ENCODE peak calls at places on chromosomes 11 and 22, in five cellular contexts. E is mesendoderm; S is aorta; I is heart left ventricle; U is CD4-positive, alpha-beta T cell. R is an unnamed sample.

GRCh38 chr11:64132388-64132771 is 33.5 kb downstream of the MACROD1 start:
- DNase-seq in S (no peak), I (no peak), U (no peak), E (no peak), R (no peak)

GRCh38 chr11:21892696-21893095 is 300.2 kb upstream of the ANO5 start:
- DNase-seq in S (no peak), I (no peak), U (no peak), E (no peak), R (no peak)

GRCh38 chr11:132856032-132856431 is 676.3 kb downstream of the OPCML start:
- DNase-seq in E (no peak), S (no peak), I (no peak), U (no peak), R (no peak)

GRCh38 chr11:113161671-113162589 is 152.5 kb upstream of the TTC12 start:
- DNase-seq in S (no peak), U (no peak), I (no peak), E (no peak), R (no peak)

GRCh38 chr22:45159652-45160462 is 3.9 kb upstream of the NUP50 start:
- DNase-seq in E (peak; percentile 89), I (no peak), U (no peak), S (no peak), R (no peak)

GRCh38 chr11:62298975-62299374 is at the start of gene SCGB1D4:
- DNase-seq in U (no peak), E (no peak), I (no peak), S (no peak), R (no peak)

GRCh38 chr22:41910599-41911291 is 4.1 kb downstream of the SHISA8 start:
- DNase-seq in S (no peak), E (no peak), U (no peak), I (peak; percentile 50), R (no peak)

GRCh38 chr11:82732734-82733443 is 775 bp downstream of the FAM181B start:
- DNase-seq in E (peak; percentile 27), S (peak; percentile 78), I (no peak), U (no peak), R (no peak)

GRCh38 chr22:25630446-25630845 is 66.0 kb downstream of the GRK3 start:
- DNase-seq in U (no peak), E (no peak), S (no peak), I (no peak), R (no peak)

GRCh38 chr22:47619631-47620030 is 857.2 kb downstream of the TBC1D22A start:
- DNase-seq in E (no peak), U (no peak), I (no peak), S (no peak), R (no peak)

GRCh38 chr11:1231396-1232327 is 8.8 kb downstream of the MUC5B start:
- DNase-seq in E (no peak), I (no peak), S (peak; percentile 64), U (no peak), R (no peak)

GRCh38 chr11:35362571-35362980 is 56.8 kb downstream of the SLC1A2 start:
- DNase-seq in U (no peak), E (peak; percentile 57), S (no peak), I (no peak), R (no peak)

GRCh38 chr11:33730716-33731115 is 5.5 kb downstream of the CD59 start:
- DNase-seq in U (no peak), I (no peak), S (no peak), E (no peak), R (no peak)

GRCh38 chr11:1146311-1146864 is 11.4 kb upstream of the MUC5AC start:
- DNase-seq in I (no peak), S (peak; percentile 51), E (no peak), U (no peak), R (no peak)

GRCh38 chr11:65432686-65433582 is 10.3 kb downstream of the NEAT1 start:
- DNase-seq in E (peak; percentile 59), U (no peak), S (no peak), I (no peak), R (no peak)

GRCh38 chr11:65433657-65434056 is 11.1 kb downstream of the NEAT1 start:
- DNase-seq in S (no peak), U (no peak), E (no peak), I (no peak), R (no peak)

GRCh38 chr11:65431452-65432132 is 9.0 kb downstream of the NEAT1 start:
- DNase-seq in I (no peak), E (no peak), S (no peak), U (no peak), R (no peak)

GRCh38 chr11:65430406-65431217 is 8.0 kb downstream of the NEAT1 start:
- DNase-seq in I (no peak), U (no peak), E (no peak), S (no peak), R (no peak)

DNA sequence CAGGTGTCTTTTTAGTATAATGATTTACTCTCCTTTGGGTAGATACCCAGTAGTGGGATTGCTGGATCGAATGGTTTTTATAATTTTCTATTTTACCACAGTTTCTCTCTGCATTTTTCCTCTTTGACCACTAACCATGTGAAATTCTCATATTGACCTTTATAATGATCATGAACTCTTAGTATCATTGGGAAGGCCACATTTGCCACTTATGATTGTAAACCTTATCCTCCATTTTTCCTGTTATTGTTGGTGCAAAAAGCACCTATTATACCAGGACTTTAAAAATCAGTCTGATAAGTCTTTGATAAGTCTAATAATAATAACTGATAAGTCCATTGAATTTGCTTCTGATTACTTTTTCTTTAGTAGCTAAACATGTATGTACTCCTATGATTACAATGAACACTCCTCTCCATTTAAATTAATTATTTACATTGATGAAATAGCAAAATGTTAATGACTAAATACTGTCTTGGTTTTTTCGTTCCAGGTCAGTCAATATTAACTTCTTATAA is 9.6 kb downstream of the NEAT1 start:
- DNase-seq in I (no peak), E (no peak), S (no peak), U (no peak), R (no peak)
- H3K27ac ChIP-seq in I (no peak overlapping the region), E (no peak overlapping the region), S (no peak overlapping the region), U (peak overlapping the region; percentile 37), R (no peak overlapping the region)

GRCh38 chr22:19873138-19873959 is 18.7 kb upstream of the GNB1L start:
- DNase-seq in I (no peak), E (no peak), S (peak; percentile 72), U (no peak), R (no peak)
- H3K27ac ChIP-seq in I (no peak overlapping the region), E (no peak overlapping the region), S (no peak overlapping the region), U (no peak overlapping the region), R (no peak overlapping the region)

DNA sequence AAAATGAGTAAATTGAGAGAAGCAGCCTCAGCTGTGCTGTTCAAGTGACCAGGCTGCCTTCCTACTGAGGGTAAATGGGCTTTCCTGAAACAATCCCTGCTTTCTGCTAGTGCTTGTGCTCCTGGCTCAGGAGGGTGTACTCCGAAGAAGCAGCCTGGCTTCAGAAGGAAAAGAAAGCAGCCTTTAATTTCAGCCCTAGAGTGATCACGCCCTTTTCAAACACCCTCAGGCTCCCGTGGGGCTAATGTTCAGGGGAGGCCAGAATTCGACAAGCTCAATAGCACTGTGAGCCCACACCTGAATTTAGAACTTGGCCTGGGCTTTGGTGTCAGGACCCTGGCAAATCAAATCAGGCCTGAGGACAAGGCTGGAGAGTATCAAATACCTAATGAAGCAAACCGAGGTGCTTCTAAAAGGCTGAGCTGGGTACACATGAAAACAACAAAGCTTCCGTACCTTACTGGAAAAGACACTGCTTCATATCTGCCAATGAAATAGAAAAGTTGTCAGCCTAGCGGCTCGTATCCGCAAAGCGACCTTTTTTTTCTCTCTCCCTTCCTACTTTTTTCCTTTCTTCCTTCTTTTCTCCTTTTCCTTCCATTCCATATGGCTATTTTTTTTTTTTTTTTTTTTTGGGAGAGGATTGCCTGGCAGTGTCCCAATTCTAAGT is 387.8 kb downstream of the SOX6 start:
- DNase-seq in U (no peak), I (peak; percentile 25), S (no peak), E (peak; percentile 27), R (no peak)
- H3K27ac ChIP-seq in U (no peak overlapping the region), I (peak overlapping the region; percentile 84), S (peak overlapping the region; percentile 64), E (no peak overlapping the region), R (peak overlapping the region; percentile 3)

GRCh38 chr11:68337399-68337835 is 25.0 kb downstream of the LRP5 start:
- DNase-seq in S (no peak), E (no peak), U (no peak), I (no peak), R (no peak)
- H3K27ac ChIP-seq in S (no peak overlapping the region), E (no peak overlapping the region), U (no peak overlapping the region), I (no peak overlapping the region), R (no peak overlapping the region)

GRCh38 chr22:37175414-37176144 is 12.5 kb downstream of the C1QTNF6 start:
- DNase-seq in U (no peak), S (peak; percentile 69), I (no peak), E (no peak), R (no peak)
- H3K27ac ChIP-seq in U (no peak overlapping the region), S (no peak overlapping the region), I (peak overlapping the region; percentile 36), E (no peak overlapping the region), R (no peak overlapping the region)

GRCh38 chr22:50714631-50715179 is 23.3 kb upstream of the ACR start:
- DNase-seq in S (no peak), E (no peak), U (no peak), I (no peak), R (no peak)
- H3K27ac ChIP-seq in S (no peak overlapping the region), E (no peak overlapping the region), U (no peak overlapping the region), I (peak overlapping the region; percentile 51), R (no peak overlapping the region)

GRCh38 chr11:23932485-23932898 is 564.4 kb upstream of the LUZP2 start:
- DNase-seq in I (no peak), E (peak; percentile 53), U (no peak), S (no peak), R (no peak)
- H3K27ac ChIP-seq in I (no peak overlapping the region), E (no peak overlapping the region), U (no peak overlapping the region), S (no peak overlapping the region), R (no peak overlapping the region)

R was measured in neuronal stem cell.